ENCODE peak calls at places on chromosomes 3 and 15, in nine cellular contexts. R is myocyte, B is substantia nigra, C is choroid plexus epithelial cell, F is right cardiac atrium, S is fibroblast of lung, X is osteocyte, Q is fibroblast of the conjunctiva, T is pulmonary artery endothelial cell. A is an unnamed sample.

GRCh38 chr3:27213450-27213849 is 155.7 kb downstream of the NEK10 start:
- DNase-seq in Q (no peak), B (no peak), F (no peak), C (no peak), X (no peak), T (no peak), S (no peak), R (no peak), A (no peak)

GRCh38 chr3:192642651-192643050 is 84.7 kb downstream of the FGF12 start:
- DNase-seq in B (no peak), F (no peak), X (no peak), R (no peak), T (no peak), C (no peak), Q (no peak), S (no peak), A (no peak)

GRCh38 chr3:43770426-43771103 is 79.8 kb downstream of the ABHD5 start:
- DNase-seq in S (no peak), F (peak; percentile 88), X (no peak), C (peak; percentile 23), Q (no peak), B (no peak), R (peak; percentile 65), T (no peak), A (no peak)

GRCh38 chr3:11642455-11643162 is 1.1 kb downstream of the VGLL4 start:
- DNase-seq in T (no peak), R (peak; percentile 81), F (peak; percentile 87), Q (peak; percentile 61), B (peak; percentile 68), C (peak; percentile 90), S (peak; percentile 86), X (no peak), A (peak; percentile 74)

GRCh38 chr3:193814166-193814565 is 221.2 kb downstream of the OPA1 start:
- DNase-seq in S (no peak), B (no peak), T (no peak), X (no peak), R (no peak), F (no peak), C (no peak), Q (no peak), A (no peak)

GRCh38 chr3:187025656-187026320 is 95.5 kb downstream of the ST6GAL1 start:
- DNase-seq in S (no peak), Q (no peak), T (no peak), F (no peak), R (no peak), X (no peak), B (no peak), C (no peak), A (no peak)

GRCh38 chr3:65672876-65673815 is 365.6 kb downstream of the MAGI1 start:
- DNase-seq in X (no peak), T (no peak), F (peak; percentile 56), Q (peak; percentile 45), R (peak; percentile 61), C (peak; percentile 75), B (peak; percentile 53), S (peak; percentile 67), A (peak; percentile 63)

GRCh38 chr3:52892625-52893311 is 4.6 kb downstream of the STIMATE start:
- DNase-seq in B (no peak), T (no peak), F (no peak), Q (no peak), S (no peak), X (peak; percentile 25), C (peak; percentile 55), R (peak; percentile 47), A (peak; percentile 22)

GRCh38 chr3:127748754-127749327 is 73.5 kb downstream of the MGLL start:
- DNase-seq in B (no peak), R (peak; percentile 62), F (peak; percentile 62), X (no peak), C (no peak), T (no peak), S (no peak), Q (no peak), A (no peak)

GRCh38 chr3:182349951-182350350 is 443.4 kb upstream of the ATP11B start:
- DNase-seq in S (no peak), R (no peak), T (no peak), F (no peak), X (no peak), C (no peak), Q (no peak), B (no peak), A (no peak)

GRCh38 chr3:53941945-53942344 is 50.3 kb upstream of the SELENOK start:
- DNase-seq in F (no peak), B (no peak), R (no peak), X (no peak), S (no peak), Q (no peak), C (no peak), T (no peak), A (no peak)

GRCh38 chr15:88908697-88909621 is 4.2 kb downstream of the MFGE8 start:
- DNase-seq in F (no peak), S (peak; percentile 36), R (peak; percentile 41), X (no peak), T (no peak), Q (no peak), C (peak; percentile 41), B (no peak), A (peak; percentile 70)

GRCh38 chr3:169812844-169813677 is at the start of the genes LRRC34 and LRRIQ4:
- DNase-seq in B (peak; percentile 52), T (peak; percentile 17), C (peak; percentile 89), R (peak; percentile 85), F (peak; percentile 88), X (no peak), Q (peak; percentile 69), S (peak; percentile 81), A (peak; percentile 92)

GRCh38 chr3:98918586-98918985 is 17.1 kb upstream of the DCBLD2 start:
- DNase-seq in X (no peak), R (no peak), F (no peak), Q (no peak), T (no peak), C (peak; percentile 69), S (no peak), B (no peak), A (no peak)

GRCh38 chr15:66882251-66883020 is 180.4 kb downstream of the SMAD6 start:
- DNase-seq in Q (peak; percentile 40), F (peak; percentile 64), B (no peak), X (peak; percentile 83), C (peak; percentile 42), S (peak; percentile 61), T (no peak), R (peak; percentile 88), A (peak; percentile 69)

GRCh38 chr3:18423401-18424212 is 1.5 kb downstream of the SATB1 start:
- DNase-seq in X (no peak), T (peak; percentile 20), R (peak; percentile 72), B (no peak), C (peak; percentile 64), Q (peak; percentile 16), S (peak; percentile 66), F (peak; percentile 47), A (peak; percentile 55)

GRCh38 chr15:94677202-94677790 is 445.9 kb downstream of the MCTP2 start:
- DNase-seq in B (no peak), X (no peak), F (no peak), Q (no peak), T (no peak), R (no peak), S (no peak), C (no peak), A (no peak)

GRCh38 chr3:183768114-183768513 is 57.3 kb downstream of the MAP6D1 start:
- DNase-seq in T (no peak), C (no peak), X (no peak), F (no peak), Q (no peak), B (no peak), S (no peak), R (no peak), A (no peak)

GRCh38 chr15:69482686-69483256 is 30.2 kb downstream of the RPLP1 start:
- DNase-seq in T (no peak), X (no peak), B (no peak), Q (no peak), F (no peak), R (no peak), C (no peak), S (no peak), A (peak; percentile 45)

GRCh38 chr3:126664591-126665214 is 9.8 kb upstream of the TXNRD3 start:
- DNase-seq in B (no peak), S (no peak), C (peak; percentile 20), T (no peak), R (peak; percentile 17), Q (no peak), F (no peak), X (no peak), A (no peak)

GRCh38 chr3:120567370-120568197 is 28.6 kb upstream of the NDUFB4 start:
- DNase-seq in Q (no peak), X (no peak), S (peak; percentile 52), T (no peak), B (no peak), F (no peak), C (peak; percentile 73), R (peak; percentile 66), A (no peak)

GRCh38 chr3:46965151-46965550 is 11.4 kb downstream of the CCDC12 start:
- DNase-seq in B (no peak), F (no peak), S (no peak), Q (no peak), X (no peak), C (no peak), R (no peak), T (no peak), A (no peak)

GRCh38 chr15:41897327-41897726 is 3.5 kb upstream of the SPTBN5 start:
- DNase-seq in R (no peak), F (no peak), S (no peak), B (no peak), X (no peak), T (no peak), Q (no peak), C (no peak), A (peak; percentile 63)

GRCh38 chr15:25173241-25174028 is 218.6 kb downstream of the SNRPN start:
- DNase-seq in C (no peak), X (no peak), S (no peak), B (no peak), Q (no peak), T (no peak), R (no peak), F (no peak), A (peak; percentile 21)

A was measured in islet precursor cell.